ENCODE peak calls at places on chromosomes 16 and 17, in four cellular contexts. One of them, this sample, is unnamed.

GRCh38 chr17:7404737-7405412 is 978 bp upstream of the TMEM256 start:
- DNase-seq in body of pancreas: peak
- DNase-seq in HepG2: no peak
- DNase-seq in stimulated activated CD4-positive, alpha-beta T cell treated with anti-CD3 and anti-CD28 coated beads, Interleukin-1b, Interleukin-23, amount 100 ng/mL, for 1 hour: no peak
- DNase-seq in this sample: peak

GRCh38 chr17:34761646-34762045 is 182.3 kb downstream of the TMEM132E start:
- DNase-seq in body of pancreas: no peak
- DNase-seq in HepG2: no peak
- DNase-seq in stimulated activated CD4-positive, alpha-beta T cell treated with anti-CD3 and anti-CD28 coated beads, Interleukin-1b, Interleukin-23, amount 100 ng/mL, for 1 hour: no peak
- DNase-seq in this sample: no peak

GRCh38 chr17:12438813-12439586 is 226.7 kb upstream of the MYOCD start:
- DNase-seq in body of pancreas: no peak
- DNase-seq in HepG2: no peak
- DNase-seq in stimulated activated CD4-positive, alpha-beta T cell treated with anti-CD3 and anti-CD28 coated beads, Interleukin-1b, Interleukin-23, amount 100 ng/mL, for 1 hour: no peak
- DNase-seq in this sample: no peak

GRCh38 chr17:21033350-21033749 is 9.5 kb downstream of the USP22 start:
- DNase-seq in body of pancreas: no peak
- DNase-seq in HepG2: no peak
- DNase-seq in stimulated activated CD4-positive, alpha-beta T cell treated with anti-CD3 and anti-CD28 coated beads, Interleukin-1b, Interleukin-23, amount 100 ng/mL, for 1 hour: no peak
- DNase-seq in this sample: no peak

GRCh38 chr16:55115506-55115905 is 184.8 kb downstream of the IRX5 start:
- DNase-seq in body of pancreas: no peak
- DNase-seq in HepG2: no peak
- DNase-seq in stimulated activated CD4-positive, alpha-beta T cell treated with anti-CD3 and anti-CD28 coated beads, Interleukin-1b, Interleukin-23, amount 100 ng/mL, for 1 hour: no peak
- DNase-seq in this sample: no peak

GRCh38 chr17:36529121-36529520 is 5.5 kb downstream of the MYO19 start:
- DNase-seq in body of pancreas: no peak
- DNase-seq in HepG2: no peak
- DNase-seq in stimulated activated CD4-positive, alpha-beta T cell treated with anti-CD3 and anti-CD28 coated beads, Interleukin-1b, Interleukin-23, amount 100 ng/mL, for 1 hour: no peak
- DNase-seq in this sample: no peak

GRCh38 chr17:58004060-58004459 is 3.0 kb downstream of the SRSF1 start:
- DNase-seq in body of pancreas: no peak
- DNase-seq in HepG2: no peak
- DNase-seq in stimulated activated CD4-positive, alpha-beta T cell treated with anti-CD3 and anti-CD28 coated beads, Interleukin-1b, Interleukin-23, amount 100 ng/mL, for 1 hour: no peak
- DNase-seq in this sample: no peak

GRCh38 chr17:83029571-83029970 is 49.8 kb upstream of the METRNL start:
- DNase-seq in body of pancreas: no peak
- DNase-seq in HepG2: no peak
- DNase-seq in stimulated activated CD4-positive, alpha-beta T cell treated with anti-CD3 and anti-CD28 coated beads, Interleukin-1b, Interleukin-23, amount 100 ng/mL, for 1 hour: no peak
- DNase-seq in this sample: no peak

GRCh38 chr17:12242390-12242954 is 221.8 kb downstream of the MAP2K4 start:
- DNase-seq in body of pancreas: no peak
- DNase-seq in HepG2: no peak
- DNase-seq in stimulated activated CD4-positive, alpha-beta T cell treated with anti-CD3 and anti-CD28 coated beads, Interleukin-1b, Interleukin-23, amount 100 ng/mL, for 1 hour: no peak
- DNase-seq in this sample: no peak

GRCh38 chr17:72502111-72502939 is 381.5 kb downstream of the SOX9 start:
- DNase-seq in body of pancreas: peak
- DNase-seq in HepG2: peak
- DNase-seq in stimulated activated CD4-positive, alpha-beta T cell treated with anti-CD3 and anti-CD28 coated beads, Interleukin-1b, Interleukin-23, amount 100 ng/mL, for 1 hour: no peak
- DNase-seq in this sample: no peak

GRCh38 chr16:20849587-20850390 is 43.5 kb downstream of the REXO5 start:
- DNase-seq in body of pancreas: peak
- DNase-seq in HepG2: peak
- DNase-seq in stimulated activated CD4-positive, alpha-beta T cell treated with anti-CD3 and anti-CD28 coated beads, Interleukin-1b, Interleukin-23, amount 100 ng/mL, for 1 hour: peak
- DNase-seq in this sample: no peak

GRCh38 chr16:85187447-85187846 is 75.2 kb upstream of the CIBAR2 start:
- DNase-seq in body of pancreas: no peak
- DNase-seq in HepG2: no peak
- DNase-seq in stimulated activated CD4-positive, alpha-beta T cell treated with anti-CD3 and anti-CD28 coated beads, Interleukin-1b, Interleukin-23, amount 100 ng/mL, for 1 hour: no peak
- DNase-seq in this sample: peak

GRCh38 chr17:78674595-78675315 is 97.6 kb upstream of the DNAH17 start:
- DNase-seq in body of pancreas: peak
- DNase-seq in HepG2: no peak
- DNase-seq in stimulated activated CD4-positive, alpha-beta T cell treated with anti-CD3 and anti-CD28 coated beads, Interleukin-1b, Interleukin-23, amount 100 ng/mL, for 1 hour: no peak
- DNase-seq in this sample: no peak

GRCh38 chr17:15231851-15232516 is 33.1 kb downstream of the PMP22 start:
- DNase-seq in body of pancreas: no peak
- DNase-seq in HepG2: no peak
- DNase-seq in stimulated activated CD4-positive, alpha-beta T cell treated with anti-CD3 and anti-CD28 coated beads, Interleukin-1b, Interleukin-23, amount 100 ng/mL, for 1 hour: no peak
- DNase-seq in this sample: no peak

This sample was measured in H1.